ENCODE peak calls at places on chromosomes 7 and 10, in seven cellular contexts. Y is stomach, D is PC-9, E is cardiac muscle cell, L is spleen, N is breast epithelium, I is left ventricle myocardium inferior. T is an unnamed sample. For H3K27me3, the result is how much of the 10 kb centered on the place peaks cover.

GRCh38 chr7:81002471-81002870 is 83.6 kb upstream of the SEMA3C start:
- DNase-seq in Y (no peak), D (no peak), E (no peak), L (no peak), N (no peak), I (no peak), T (no peak)

GRCh38 chr7:125099519-125099918 is 169.9 kb upstream of the POT1 start:
- DNase-seq in Y (no peak), D (no peak), E (no peak), L (no peak), N (no peak), I (no peak), T (no peak)

GRCh38 chr10:125102821-125103220 is 57.5 kb downstream of the CTBP2 start:
- DNase-seq in Y (peak), D (no peak), E (no peak), L (peak), N (no peak), I (no peak), T (no peak)

GRCh38 chr10:79405221-79405994 is 40.0 kb downstream of the ZCCHC24 start:
- DNase-seq in Y (peak), D (no peak), E (peak), L (peak), N (peak), I (no peak), T (no peak)

GRCh38 chr7:71626206-71626605 is 494.3 kb downstream of the GALNT17 start:
- DNase-seq in Y (no peak), D (no peak), E (peak), L (no peak), N (no peak), I (no peak), T (no peak)

GRCh38 chr10:18501198-18501597 is 150.2 kb downstream of the NSUN6 start:
- DNase-seq in Y (no peak), D (no peak), E (no peak), L (no peak), N (no peak), I (no peak), T (no peak)

GRCh38 chr7:55534262-55534915 is 37.9 kb downstream of the VOPP1 start:
- DNase-seq in Y (no peak), D (peak), E (peak), L (peak), N (no peak), I (no peak), T (no peak)

GRCh38 chr10:95458824-95459223 is 102.3 kb downstream of the SORBS1 start:
- DNase-seq in Y (no peak), D (no peak), E (no peak), L (no peak), N (no peak), I (no peak), T (no peak)

GRCh38 chr7:15358112-15358511 is 203.7 kb downstream of the AGMO start:
- DNase-seq in Y (no peak), D (no peak), E (no peak), L (no peak), N (no peak), I (no peak), T (no peak)

GRCh38 chr7:22625251-22625650 is 101.7 kb upstream of the IL6 start:
- DNase-seq in Y (no peak), D (no peak), E (no peak), L (no peak), N (no peak), I (no peak), T (no peak)

GRCh38 chr10:124119933-124120332 is 26.5 kb upstream of the CHST15 start:
- DNase-seq in Y (no peak), D (no peak), E (peak), L (no peak), N (no peak), I (peak), T (no peak)

GRCh38 chr7:126578338-126578737 is 674.4 kb downstream of the GRM8 start:
- DNase-seq in Y (no peak), D (no peak), E (no peak), L (no peak), N (no peak), I (no peak), T (peak)

GRCh38 chr7:104442461-104442860 is 114.1 kb downstream of the LHFPL3 start:
- DNase-seq in Y (no peak), D (no peak), E (no peak), L (no peak), N (no peak), I (no peak), T (no peak)

GRCh38 chr10:51522858-51523257 is 176.5 kb downstream of the CSTF2T start:
- DNase-seq in Y (no peak), D (no peak), E (peak), L (no peak), N (no peak), I (no peak), T (no peak)

GRCh38 chr10:58993480-58994221 is 182.8 kb upstream of the PHYHIPL start:
- DNase-seq in Y (no peak), D (no peak), E (no peak), L (no peak), N (no peak), I (no peak), T (no peak)

GRCh38 chr7:30970594-30971094 is 6.9 kb downstream of the GHRHR start:
- DNase-seq in Y (no peak), D (no peak), E (peak), L (no peak), N (no peak), I (no peak), T (no peak)

GRCh38 chr7:79709574-79710409 is 256.3 kb upstream of the MAGI2 start:
- DNase-seq in Y (no peak), D (peak), E (peak), L (no peak), N (no peak), I (no peak), T (no peak)

GRCh38 chr7:112192236-112193154 is 13.7 kb downstream of the DOCK4 start:
- DNase-seq in Y (no peak), D (peak), E (peak), L (no peak), N (no peak), I (no peak), T (no peak)

GRCh38 chr10:48253970-48254657 is 20.4 kb downstream of the FRMPD2 start:
- DNase-seq in Y (no peak), D (peak), E (peak), L (no peak), N (no peak), I (no peak), T (no peak)

GRCh38 chr7:93851536-93851935 is 39.0 kb downstream of the TFPI2 start:
- DNase-seq in Y (no peak), D (no peak), E (no peak), L (no peak), N (no peak), I (no peak), T (no peak)

GRCh38 chr7:64874562-64875250 is 28.4 kb upstream of the ZNF273 start:
- DNase-seq in Y (peak), D (no peak), E (no peak), L (no peak), N (no peak), I (no peak), T (no peak)

GRCh38 chr10:122140941-122141623 is 130.0 kb upstream of the BTBD16 start:
- DNase-seq in Y (peak), D (peak), E (peak), L (no peak), N (peak), I (peak), T (peak)

GRCh38 chr10:5698062-5698461 is 13.4 kb downstream of the TASOR2 start:
- DNase-seq in Y (no peak), D (no peak), E (no peak), L (no peak), N (no peak), I (no peak), T (no peak)

GRCh38 chr7:96184783-96185182 is 137.1 kb downstream of the SLC25A13 start:
- DNase-seq in Y (no peak), D (no peak), E (no peak), L (no peak), N (no peak), I (no peak), T (no peak)

GRCh38 chr10:77738496-77739158 is 101.0 kb upstream of the KCNMA1 start:
- DNase-seq in Y (no peak), D (no peak), E (no peak), L (no peak), N (no peak), I (no peak), T (no peak)

GRCh38 chr7:155962191-155962967 is 150.1 kb upstream of the SHH start:
- DNase-seq in Y (peak), D (peak), E (peak), L (no peak), N (no peak), I (no peak), T (no peak)

GRCh38 chr10:110754375-110755120 is 110.4 kb downstream of the RBM20 start:
- DNase-seq in Y (no peak), D (no peak), E (no peak), L (no peak), N (no peak), I (no peak), T (no peak)

GRCh38 chr10:75788394-75789205 is 357.2 kb downstream of the LRMDA start:
- DNase-seq in Y (no peak), D (no peak), E (peak), L (no peak), N (no peak), I (no peak), T (no peak)

GRCh38 chr7:103597606-103598005 is 151.6 kb upstream of the SLC26A5 start:
- DNase-seq in Y (no peak), D (no peak), E (no peak), L (no peak), N (no peak), I (no peak), T (no peak)

GRCh38 chr10:11757820-11758463 is 15.8 kb downstream of the ECHDC3 start:
- DNase-seq in Y (peak), D (peak), E (peak), L (peak), N (peak), I (peak), T (peak)

GRCh38 chr7:4603843-4604231 is 78.3 kb upstream of the FOXK1 start:
- DNase-seq in Y (no peak), D (no peak), E (no peak), L (no peak), N (no peak), I (no peak), T (no peak)

GRCh38 chr7:129066290-129067131 is 11.6 kb upstream of the TNPO3 start:
- DNase-seq in Y (no peak), D (peak), E (peak), L (no peak), N (no peak), I (no peak), T (no peak)

GRCh38 chr10:68223535-68224165 is 8.3 kb downstream of the ATOH7 start:
- DNase-seq in Y (no peak), D (no peak), E (no peak), L (no peak), N (no peak), I (no peak), T (no peak)

GRCh38 chr10:86598151-86598550 is 56.2 kb upstream of the OPN4 start:
- DNase-seq in Y (no peak), D (no peak), E (peak), L (no peak), N (no peak), I (no peak), T (no peak)

GRCh38 chr7:152924238-152924637 is 164.7 kb downstream of the ACTR3B start:
- DNase-seq in Y (no peak), D (no peak), E (no peak), L (no peak), N (no peak), I (no peak), T (no peak)

GRCh38 chr7:7176421-7177043 is 5.8 kb upstream of the C1GALT1 start:
- DNase-seq in Y (no peak), D (peak), E (peak), L (no peak), N (no peak), I (no peak), T (no peak)

GRCh38 chr7:86898171-86898570 is 161.3 kb downstream of the ELAPOR2 start:
- DNase-seq in Y (no peak), D (no peak), E (no peak), L (no peak), N (no peak), I (no peak), T (no peak)

GRCh38 chr7:75727881-75728592 is 10.7 kb downstream of the HIP1 start:
- DNase-seq in Y (peak), D (peak), E (peak), L (peak), N (peak), I (peak), T (no peak)

GRCh38 chr10:81917666-81918065 is 42.7 kb downstream of the NRG3 start:
- DNase-seq in Y (no peak), D (no peak), E (no peak), L (no peak), N (no peak), I (no peak), T (no peak)

DNA sequence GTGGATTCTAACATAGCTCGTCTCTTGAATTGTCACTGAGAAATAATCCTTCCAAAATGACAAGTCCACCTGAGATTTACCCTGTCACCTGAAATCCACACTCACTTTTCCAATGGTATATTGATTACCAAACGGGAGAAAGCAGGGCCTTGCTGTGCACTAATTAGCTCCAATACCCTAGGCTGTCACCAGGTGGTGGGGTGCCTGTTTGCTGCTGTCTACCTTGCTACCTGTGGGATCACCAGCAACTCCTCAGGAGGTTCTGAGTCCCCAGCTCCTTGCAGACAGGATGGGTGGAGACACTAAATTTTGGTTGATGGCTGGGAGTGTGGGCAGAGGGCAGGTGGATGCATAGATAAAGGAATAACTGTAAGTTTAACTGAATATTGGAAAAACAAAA is 237.2 kb upstream of the ZNF32 start:
- DNase-seq in Y (no peak), D (no peak), E (no peak), L (no peak), N (no peak), I (no peak), T (no peak)
- TF ChIP-seq CTCF in Y (no peak), D (no peak), E (no peak), L (no peak), N (no peak), I (no peak), T (peak)

DNA sequence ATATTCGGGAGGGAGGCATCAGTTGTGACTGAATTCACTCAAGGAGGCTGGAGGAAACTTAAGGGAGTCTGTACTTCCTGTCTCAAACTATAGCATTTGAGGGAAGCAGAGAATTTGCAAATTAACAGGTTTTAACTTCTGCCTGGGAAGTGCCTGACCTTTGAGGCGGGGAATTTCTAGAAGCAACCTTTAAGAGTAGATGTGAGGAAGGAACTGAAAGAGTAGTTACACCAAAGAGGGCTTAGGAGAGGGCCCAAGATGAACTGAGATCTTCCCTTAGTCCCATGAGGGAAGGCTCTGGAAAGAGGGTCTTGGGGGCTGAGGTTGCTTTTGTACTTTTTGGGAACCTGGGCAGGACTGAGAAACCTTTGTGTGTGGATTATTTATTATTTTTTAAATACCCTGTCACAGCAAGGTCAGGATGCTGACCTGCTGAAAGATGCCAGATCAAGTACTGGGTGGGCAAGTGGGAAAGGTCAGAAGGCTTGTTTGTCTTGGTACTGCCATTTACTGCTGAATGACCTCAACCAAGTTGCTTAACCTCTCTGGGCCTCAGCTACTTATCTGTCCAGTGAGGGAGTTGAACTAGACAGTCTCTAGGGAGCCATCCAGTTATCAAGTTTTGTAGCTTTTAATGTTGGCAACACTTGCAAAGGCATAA is 2.4 kb downstream of the GPR158 start:
- DNase-seq in Y (no peak), D (no peak), E (no peak), L (no peak), N (no peak), I (no peak), T (no peak)
- H3K27me3 ChIP-seq in Y (under half), D (under half), E (half or more), L (under half), N (under half), I (half or more), T (under half)

GRCh38 chr7:2393751-2394150 is 9.7 kb upstream of the CHST12 start:
- DNase-seq in Y (no peak), D (no peak), E (peak), L (no peak), N (no peak), I (no peak), T (no peak)
- TF ChIP-seq CTCF in Y (no peak), D (no peak), E (no peak), L (no peak), N (no peak), I (no peak), T (no peak)

GRCh38 chr7:19118896-19119301 is 1.5 kb upstream of the TWIST1 start:
- DNase-seq in Y (no peak), D (no peak), E (peak), L (no peak), N (no peak), I (no peak), T (no peak)
- H3K27me3 ChIP-seq in Y (under half), D (under half), E (under half), L (under half), N (under half), I (half or more), T (under half)

DNA sequence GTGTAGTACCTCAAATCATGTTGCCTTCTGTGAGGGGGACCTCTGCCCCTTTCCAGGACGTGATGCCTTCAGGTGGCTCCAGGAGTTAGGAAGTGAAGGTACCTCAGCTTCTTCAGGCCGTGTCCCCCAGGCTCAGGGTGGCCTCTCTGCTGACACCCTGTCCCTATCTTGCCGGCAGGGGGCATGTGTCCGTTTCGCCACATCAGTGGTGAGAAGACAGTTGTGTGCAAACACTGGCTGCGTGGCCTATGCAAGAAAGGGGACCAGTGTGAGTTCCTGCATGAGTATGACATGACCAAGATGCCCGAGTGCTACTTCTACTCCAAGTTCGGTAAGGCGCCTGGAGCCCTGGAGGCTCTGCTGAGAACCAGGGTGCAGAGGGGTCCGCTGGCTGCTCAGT is 9.2 kb downstream of the CPSF4 start:
- DNase-seq in Y (no peak), D (no peak), E (no peak), L (no peak), N (no peak), I (no peak), T (peak)
- TF ChIP-seq CTCF in Y (no peak), D (peak), E (no peak), L (no peak), N (no peak), I (no peak), T (peak)

T was measured in BE2C.